ENCODE peak calls at places on chromosomes 1 and 21, in ten cellular contexts. G, H, E, K, F, I, T, L, Q and V are unnamed samples.

GRCh38 chr1:117826551-117827078 is 102.8 kb downstream of the GDAP2 start:
- DNase-seq in Q (no peak), T (peak; percentile 96), G (no peak), I (peak; percentile 94), F (no peak), H (no peak), K (peak; percentile 80), L (peak; percentile 72), E (no peak), V (peak; percentile 96)

GRCh38 chr1:106268070-106268469 is 788.4 kb upstream of the PRMT6 start:
- DNase-seq in L (no peak), H (no peak), E (peak; percentile 33), G (peak; percentile 13), F (peak; percentile 6), Q (peak; percentile 72), T (no peak), I (no peak), K (peak; percentile 73), V (no peak)

GRCh38 chr1:230186003-230186863 is 119.2 kb downstream of the GALNT2 start:
- DNase-seq in T (peak; percentile 46), G (peak; percentile 91), L (peak; percentile 85), I (peak; percentile 87), Q (peak; percentile 48), K (peak; percentile 83), H (no peak), E (no peak), F (no peak), V (peak; percentile 92)

GRCh38 chr1:24159366-24159765 is 16.4 kb upstream of the IL22RA1 start:
- DNase-seq in K (no peak), I (no peak), T (no peak), G (no peak), Q (no peak), L (peak; percentile 8), E (no peak), H (no peak), F (no peak), V (no peak)

GRCh38 chr1:10267319-10267718 is 56.9 kb downstream of the KIF1B start:
- DNase-seq in I (peak; percentile 77), L (no peak), H (no peak), K (peak; percentile 48), F (no peak), E (no peak), G (no peak), Q (no peak), T (no peak), V (peak; percentile 67)

GRCh38 chr1:228400692-228401454 is 5.8 kb downstream of the TRIM11 start:
- DNase-seq in G (no peak), K (no peak), T (no peak), I (no peak), L (peak; percentile 62), E (no peak), H (peak; percentile 37), Q (no peak), F (no peak), V (no peak)

GRCh38 chr1:81812712-81813111 is 12.0 kb downstream of the ADGRL2 start:
- DNase-seq in F (no peak), E (peak; percentile 13), I (peak; percentile 52), G (no peak), T (no peak), Q (no peak), L (no peak), H (no peak), K (peak; percentile 42), V (peak; percentile 31)

GRCh38 chr1:241323510-241323909 is 33.5 kb downstream of the RGS7 start:
- DNase-seq in F (peak; percentile 64), G (peak; percentile 62), K (peak; percentile 46), Q (peak; percentile 56), L (no peak), H (no peak), T (no peak), E (peak; percentile 85), I (peak; percentile 49), V (peak; percentile 56)

GRCh38 chr1:36133484-36133883 is 8.5 kb upstream of the COL8A2 start:
- DNase-seq in G (no peak), K (peak; percentile 92), H (no peak), L (no peak), E (no peak), I (peak; percentile 98), F (no peak), T (peak; percentile 88), Q (no peak), V (peak; percentile 96)

GRCh38 chr1:205301220-205301821 is 20.2 kb downstream of the NUAK2 start:
- DNase-seq in H (no peak), K (peak; percentile 98), Q (peak; percentile 86), I (peak; percentile 95), L (no peak), E (peak; percentile 86), F (peak; percentile 99), G (peak; percentile 100), T (peak; percentile 82), V (peak; percentile 83)

GRCh38 chr21:45439171-45439872 is 34.4 kb downstream of the COL18A1 start:
- DNase-seq in I (peak; percentile 92), H (peak; percentile 87), E (peak; percentile 82), K (peak; percentile 94), F (peak; percentile 79), T (peak; percentile 40), L (peak; percentile 93), Q (peak; percentile 91), G (peak; percentile 84), V (peak; percentile 93)

GRCh38 chr1:87134061-87134460 is 194.6 kb upstream of the LMO4 start:
- DNase-seq in T (no peak), Q (no peak), K (no peak), F (no peak), H (peak; percentile 68), L (no peak), I (no peak), E (no peak), G (no peak), V (no peak)

GRCh38 chr1:87130437-87130836 is 198.2 kb upstream of the LMO4 start:
- DNase-seq in E (no peak), L (no peak), K (no peak), Q (no peak), H (no peak), F (no peak), T (no peak), G (no peak), I (no peak), V (no peak)

GRCh38 chr1:87131809-87132663 is 196.6 kb upstream of the LMO4 start:
- DNase-seq in G (peak; percentile 56), E (peak; percentile 86), Q (peak; percentile 88), H (peak; percentile 91), L (peak; percentile 85), F (peak; percentile 80), K (peak; percentile 83), I (peak; percentile 80), T (no peak), V (peak; percentile 74)

GRCh38 chr1:87134625-87135024 is 194.1 kb upstream of the LMO4 start:
- DNase-seq in H (no peak), E (no peak), L (no peak), K (no peak), Q (peak; percentile 26), I (no peak), G (no peak), F (no peak), T (no peak), V (no peak)

DNA sequence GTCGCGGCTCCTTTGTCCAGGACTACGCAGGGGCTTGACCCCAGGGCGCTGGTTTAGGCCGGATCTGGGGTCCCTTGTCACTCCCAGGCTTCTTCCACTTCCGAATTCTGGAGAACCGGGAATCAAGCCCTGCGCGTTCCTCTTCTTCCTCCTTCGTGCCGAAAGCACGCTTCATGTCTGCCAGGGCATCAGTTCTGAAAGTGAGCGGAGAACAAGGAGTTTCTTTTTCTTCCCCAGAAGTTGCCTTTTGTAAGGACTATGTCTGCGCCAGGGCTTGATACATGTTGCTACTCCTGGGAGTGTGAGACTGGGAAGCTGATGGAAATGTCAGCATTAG is 196.0 kb upstream of the LMO4 start:
- DNase-seq in G (no peak), T (no peak), Q (peak; percentile 26), K (no peak), H (no peak), F (no peak), I (no peak), L (no peak), E (no peak), V (no peak)
- H3K4me3 ChIP-seq in G (no peak overlapping the region), T (no peak overlapping the region), Q (peak overlapping the region; percentile 62), K (no peak overlapping the region), H (no peak overlapping the region), F (no peak overlapping the region), I (no peak overlapping the region), L (peak overlapping the region; percentile 51), E (no peak overlapping the region), V (peak overlapping the region; percentile 5)

GRCh38 chr1:156083800-156084790 is 1.8 kb upstream of the MEX3A start:
- DNase-seq in L (no peak), E (no peak), K (no peak), T (no peak), F (no peak), Q (no peak), I (no peak), G (no peak), H (no peak), V (no peak)
- H3K4me3 ChIP-seq in L (no peak overlapping the region), E (peak overlapping the region; percentile 99), K (peak overlapping the region; percentile 87), T (no peak overlapping the region), F (peak overlapping the region; percentile 97), Q (no peak overlapping the region), I (no peak overlapping the region), G (peak overlapping the region; percentile 91), H (peak overlapping the region; percentile 86), V (no peak overlapping the region)

GRCh38 chr1:54542962-54543539 is 5.0 kb upstream of the ACOT11 start:
- DNase-seq in H (no peak), F (no peak), K (peak; percentile 60), Q (no peak), I (peak; percentile 18), E (no peak), G (no peak), T (peak; percentile 3), L (no peak), V (peak; percentile 5)
- H3K4me3 ChIP-seq in H (peak overlapping the region; percentile 58), F (peak overlapping the region; percentile 80), K (peak overlapping the region; percentile 49), Q (peak overlapping the region; percentile 49), I (peak overlapping the region; percentile 14), E (peak overlapping the region; percentile 33), G (peak overlapping the region; percentile 64), T (peak overlapping the region; percentile 35), L (peak overlapping the region; percentile 55), V (peak overlapping the region; percentile 40)

GRCh38 chr1:26412180-26412840 is 1.7 kb downstream of the LIN28A start:
- DNase-seq in E (peak; percentile 26), G (peak; percentile 99), F (peak; percentile 86), H (no peak), I (no peak), L (no peak), K (no peak), T (no peak), Q (no peak), V (no peak)

GRCh38 chr1:26409191-26409751 is 1.3 kb upstream of the LIN28A start:
- DNase-seq in H (no peak), T (no peak), Q (peak; percentile 26), G (peak; percentile 23), K (peak; percentile 25), F (peak; percentile 91), E (peak; percentile 85), L (no peak), I (no peak), V (no peak)

GRCh38 chr1:26413031-26413430 is 2.4 kb downstream of the LIN28A start:
- DNase-seq in T (no peak), L (no peak), I (no peak), E (no peak), H (no peak), K (no peak), F (no peak), G (no peak), Q (no peak), V (no peak)

GRCh38 chr1:26411624-26412074 is 1.0 kb downstream of the LIN28A start:
- DNase-seq in L (no peak), E (peak; percentile 38), K (no peak), Q (no peak), F (no peak), G (peak; percentile 54), H (no peak), T (no peak), I (no peak), V (no peak)

GRCh38 chr1:26410706-26411623 is at the start of gene LIN28A:
- DNase-seq in F (no peak), H (no peak), K (no peak), G (peak; percentile 20), Q (no peak), I (no peak), L (no peak), E (peak; percentile 55), T (no peak), V (no peak)
- H3K4me3 ChIP-seq in F (peak within 1 kb of the TSS; percentile 97), H (no peak within 1 kb of the TSS), K (no peak within 1 kb of the TSS), G (peak within 1 kb of the TSS; percentile 100), Q (no peak within 1 kb of the TSS), I (no peak within 1 kb of the TSS), L (no peak within 1 kb of the TSS), E (peak within 1 kb of the TSS; percentile 38), T (no peak within 1 kb of the TSS), V (no peak within 1 kb of the TSS)